ENCODE peak calls at places on chromosomes 13 and 19, in four cellular contexts. P, K, X and Q are unnamed samples.

GRCh38 chr13:74767031-74767430 is 632.8 kb upstream of the KLF12 start:
- DNase-seq in P (no peak), K (no peak), X (peak; percentile 45), Q (no peak)

GRCh38 chr19:45645631-45646344 is 6.6 kb upstream of the EML2 start:
- DNase-seq in P (peak; percentile 94), K (peak; percentile 74), X (peak; percentile 72), Q (peak; percentile 63)

GRCh38 chr13:98801626-98802418 is 49.4 kb upstream of the SLC15A1 start:
- DNase-seq in P (no peak), K (no peak), X (no peak), Q (no peak)

GRCh38 chr19:17281391-17282304 is at the start of gene ANKLE1:
- DNase-seq in P (peak; percentile 77), K (no peak), X (no peak), Q (no peak)

GRCh38 chr13:48891586-48891985 is 84.1 kb upstream of the FNDC3A start:
- DNase-seq in P (no peak), K (no peak), X (peak; percentile 39), Q (peak; percentile 20)

GRCh38 chr19:38202504-38202903 is 21.5 kb downstream of the DPF1 start:
- DNase-seq in P (no peak), K (no peak), X (no peak), Q (no peak)

GRCh38 chr19:1672038-1672768 is 19.8 kb upstream of the TCF3 start:
- DNase-seq in P (peak; percentile 52), K (no peak), X (no peak), Q (no peak)

GRCh38 chr19:55483681-55484361 is 1.2 kb upstream of the NAT14 start:
- DNase-seq in P (no peak), K (no peak), X (no peak), Q (no peak)

GRCh38 chr13:101416181-101417042 is at the start of gene NALCN:
- DNase-seq in P (peak; percentile 39), K (peak; percentile 51), X (peak; percentile 14), Q (no peak)

GRCh38 chr19:54684537-54684936 is 21.8 kb downstream of the LILRB4 start:
- DNase-seq in P (no peak), K (peak; percentile 34), X (peak; percentile 2), Q (peak; percentile 49)

GRCh38 chr19:34480971-34481821 is at the start of gene WTIP:
- DNase-seq in P (peak; percentile 74), K (no peak), X (peak; percentile 89), Q (peak; percentile 62)

GRCh38 chr13:87128006-87128405 is 543.2 kb upstream of the SLITRK5 start:
- DNase-seq in P (peak; percentile 54), K (no peak), X (peak; percentile 14), Q (no peak)

GRCh38 chr13:78317030-78317429 is 286.3 kb downstream of the POU4F1 start:
- DNase-seq in P (no peak), K (no peak), X (no peak), Q (no peak)

GRCh38 chr19:17579523-17580244 is 24.2 kb downstream of the COLGALT1 start:
- DNase-seq in P (peak; percentile 98), K (peak; percentile 81), X (no peak), Q (no peak)

GRCh38 chr13:66508153-66508909 is 721.8 kb downstream of the PCDH9 start:
- DNase-seq in P (no peak), K (no peak), X (peak; percentile 75), Q (no peak)

GRCh38 chr19:46610413-46610775 is 9.3 kb downstream of the CALM3 start:
- DNase-seq in P (no peak), K (no peak), X (no peak), Q (no peak)

GRCh38 chr13:24727731-24728601 is 36.0 kb upstream of the RNF17 start:
- DNase-seq in P (peak; percentile 81), K (peak; percentile 59), X (peak; percentile 62), Q (peak; percentile 76)

GRCh38 chr13:114339779-114340534 is 25.7 kb downstream of the CHAMP1 start:
- DNase-seq in P (no peak), K (peak; percentile 53), X (no peak), Q (peak; percentile 22)

GRCh38 chr19:11856568-11857264 is 8.2 kb downstream of the ZNF439 start:
- DNase-seq in P (no peak), K (peak; percentile 55), X (no peak), Q (no peak)

GRCh38 chr19:2488405-2488941 is 12.5 kb downstream of the GADD45B start:
- DNase-seq in P (no peak), K (no peak), X (no peak), Q (no peak)

GRCh38 chr13:97953376-97953970 is at the start of gene IPO5:
- DNase-seq in P (no peak), K (no peak), X (peak; percentile 96), Q (no peak)

GRCh38 chr13:40963927-40964326 is 55.2 kb downstream of the ELF1 start:
- DNase-seq in P (no peak), K (peak; percentile 69), X (peak; percentile 39), Q (no peak)

GRCh38 chr13:39051157-39051556 is 12.9 kb downstream of the NHLRC3 start:
- DNase-seq in P (no peak), K (peak; percentile 41), X (peak; percentile 24), Q (peak; percentile 13)

GRCh38 chr13:99265162-99265822 is 7.1 kb upstream of the GPR18 start:
- DNase-seq in P (no peak), K (no peak), X (no peak), Q (no peak)

GRCh38 chr13:33415822-33416221 is 130.3 kb upstream of the STARD13 start:
- DNase-seq in P (no peak), K (no peak), X (no peak), Q (no peak)

GRCh38 chr19:54282706-54283105 is 1.8 kb upstream of the LILRB2 start:
- DNase-seq in P (no peak), K (no peak), X (no peak), Q (no peak)

GRCh38 chr19:19460258-19460731 is 54.8 kb downstream of the GATAD2A start:
- DNase-seq in P (no peak), K (no peak), X (no peak), Q (no peak)

GRCh38 chr19:19458110-19458816 is 52.8 kb downstream of the GATAD2A start:
- DNase-seq in P (no peak), K (no peak), X (no peak), Q (no peak)

GRCh38 chr19:19459099-19459498 is 53.6 kb downstream of the GATAD2A start:
- DNase-seq in P (no peak), K (no peak), X (peak; percentile 25), Q (no peak)

GRCh38 chr19:19459707-19460251 is 54.3 kb downstream of the GATAD2A start:
- DNase-seq in P (no peak), K (no peak), X (peak; percentile 64), Q (no peak)

GRCh38 chr19:19457691-19458090 is 52.2 kb downstream of the GATAD2A start:
- DNase-seq in P (no peak), K (no peak), X (no peak), Q (no peak)
- H4K20me1 ChIP-seq in P (peaks cover 2% of the 10 kb centered on the region), K (peaks cover 89% of the 10 kb centered on the region), X (peaks cover 83% of the 10 kb centered on the region), Q (peaks cover 26% of the 10 kb centered on the region)

DNA sequence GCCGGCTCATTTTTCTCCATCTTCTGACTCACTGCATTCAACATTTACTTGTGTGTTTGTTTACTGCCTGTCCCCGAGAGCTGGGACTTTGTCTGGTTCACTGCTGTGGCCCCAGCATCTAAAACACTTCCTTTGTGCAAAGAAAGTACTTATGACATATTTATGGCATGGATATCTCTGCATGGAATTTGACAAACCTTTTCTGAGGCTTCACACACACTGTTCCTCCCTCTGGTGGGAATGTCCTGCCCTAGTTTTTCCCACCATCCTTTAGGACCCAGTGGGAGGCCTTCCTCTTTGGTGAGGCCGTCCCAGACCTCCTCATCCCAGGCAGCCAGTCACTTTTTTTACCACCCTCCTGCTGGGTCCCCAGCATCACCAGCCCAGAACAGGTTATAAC is 1.4 kb upstream of the SRRM5 start:
- DNase-seq in P (peak; percentile 35), K (no peak), X (no peak), Q (no peak)
- H4K20me1 ChIP-seq in P (no peaks in the 10 kb centered on the region), K (no peaks in the 10 kb centered on the region), X (peaks cover 48% of the 10 kb centered on the region), Q (no peaks in the 10 kb centered on the region)

GRCh38 chr13:92346046-92346445 is 880.6 kb upstream of the GPC6 start:
- DNase-seq in P (no peak), K (no peak), X (no peak), Q (no peak)

DNA sequence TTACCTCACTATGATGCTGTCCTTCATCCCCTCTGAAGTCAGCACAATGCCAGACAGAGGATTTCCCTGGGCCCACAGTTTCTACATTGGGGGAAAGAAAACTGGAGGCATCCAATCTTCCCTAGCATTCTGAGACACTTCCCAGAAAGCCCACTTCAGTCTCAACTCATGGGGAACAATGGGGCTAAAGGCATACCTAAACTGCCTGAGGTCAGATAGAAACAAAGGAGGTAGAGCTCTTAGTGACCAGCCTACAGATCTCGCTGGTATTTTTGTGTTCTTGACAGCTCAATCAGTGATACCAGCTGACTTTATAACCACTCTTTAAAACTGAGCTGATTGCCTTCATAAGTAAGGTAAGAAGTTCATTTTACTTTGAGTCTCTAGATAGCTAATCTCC is 881.0 kb upstream of the GPC6 start:
- DNase-seq in P (no peak), K (no peak), X (no peak), Q (no peak)
- H4K20me1 ChIP-seq in P (no peaks in the 10 kb centered on the region), K (no peaks in the 10 kb centered on the region), X (no peaks in the 10 kb centered on the region), Q (no peaks in the 10 kb centered on the region)

GRCh38 chr13:46168341-46168740 is 13.6 kb downstream of the LCP1 start:
- DNase-seq in P (no peak), K (no peak), X (no peak), Q (no peak)

GRCh38 chr13:46166947-46167610 is 14.9 kb downstream of the LCP1 start:
- DNase-seq in P (no peak), K (no peak), X (no peak), Q (no peak)

GRCh38 chr13:46164661-46165060 is 17.3 kb downstream of the LCP1 start:
- DNase-seq in P (no peak), K (no peak), X (no peak), Q (no peak)

GRCh38 chr13:46166221-46166584 is 15.8 kb downstream of the LCP1 start:
- DNase-seq in P (no peak), K (no peak), X (no peak), Q (no peak)

GRCh38 chr13:46165485-46166220 is 16.3 kb downstream of the LCP1 start:
- DNase-seq in P (no peak), K (no peak), X (peak; percentile 46), Q (no peak)
- H4K20me1 ChIP-seq in P (no peaks in the 10 kb centered on the region), K (peaks cover 72% of the 10 kb centered on the region), X (no peaks in the 10 kb centered on the region), Q (no peaks in the 10 kb centered on the region)